ENCODE peak calls at places on chromosomes 6 and 20, in six cellular contexts. E, G, V, Q, O and F are unnamed samples.

GRCh38 chr6:100194535-100194934 is 200.5 kb upstream of the MCHR2 start:
- DNase-seq in E (no peak), G (no peak), V (no peak), Q (no peak), O (no peak), F (no peak)

GRCh38 chr6:170290306-170291128 is at the start of gene DLL1:
- DNase-seq in E (no peak), G (no peak), V (no peak), Q (peak), O (no peak), F (peak)

GRCh38 chr6:140609956-140610355 is 1235.5 kb upstream of the CITED2 start:
- DNase-seq in E (no peak), G (no peak), V (no peak), Q (no peak), O (no peak), F (no peak)

GRCh38 chr6:89894169-89894568 is at the start of gene GJA10:
- DNase-seq in E (no peak), G (no peak), V (no peak), Q (no peak), O (no peak), F (no peak)

GRCh38 chr20:32227744-32228688 is 20.3 kb downstream of the POFUT1 start:
- DNase-seq in E (no peak), G (no peak), V (peak), Q (no peak), O (no peak), F (no peak)

GRCh38 chr6:142048593-142048980 is 84.1 kb upstream of the GJE1 start:
- DNase-seq in E (no peak), G (no peak), V (no peak), Q (no peak), O (no peak), F (no peak)

GRCh38 chr6:56278186-56278585 is 30.8 kb upstream of the COL21A1 start:
- DNase-seq in E (no peak), G (no peak), V (no peak), Q (no peak), O (peak), F (no peak)

GRCh38 chr6:158285321-158285960 is 26.8 kb upstream of the TULP4 start:
- DNase-seq in E (no peak), G (no peak), V (no peak), Q (no peak), O (no peak), F (no peak)

GRCh38 chr6:120405947-120406346 is 928.3 kb downstream of the TBC1D32 start:
- DNase-seq in E (no peak), G (no peak), V (no peak), Q (no peak), O (peak), F (no peak)

GRCh38 chr6:166379800-166380199 is 2.9 kb downstream of the MPC1 start:
- DNase-seq in E (no peak), G (no peak), V (no peak), Q (no peak), O (no peak), F (no peak)

GRCh38 chr20:8581451-8582183 is 449.6 kb downstream of the PLCB1 start:
- DNase-seq in E (no peak), G (no peak), V (no peak), Q (no peak), O (no peak), F (no peak)

GRCh38 chr20:43255877-43256276 is 66.2 kb upstream of the PTPRT start:
- DNase-seq in E (no peak), G (no peak), V (no peak), Q (no peak), O (peak), F (no peak)

GRCh38 chr6:157663261-157663660 is 159.8 kb upstream of the SNX9 start:
- DNase-seq in E (no peak), G (no peak), V (no peak), Q (no peak), O (no peak), F (no peak)

GRCh38 chr20:47316776-47317126 is 39.7 kb downstream of the ZMYND8 start:
- DNase-seq in E (no peak), G (no peak), V (peak), Q (no peak), O (no peak), F (no peak)

GRCh38 chr20:24840121-24840713 is 108.9 kb upstream of the CST7 start:
- DNase-seq in E (no peak), G (no peak), V (no peak), Q (no peak), O (no peak), F (no peak)

GRCh38 chr6:118985123-118985830 is 50.3 kb upstream of the MCM9 start:
- DNase-seq in E (no peak), G (no peak), V (no peak), Q (no peak), O (no peak), F (no peak)

GRCh38 chr20:58574014-58574413 is 58.8 kb upstream of the APCDD1L start:
- DNase-seq in E (no peak), G (no peak), V (peak), Q (no peak), O (no peak), F (no peak)
- TF ChIP-seq CTCF in E (no peak), G (no peak), V (no peak), Q (no peak), O (no peak), F (no peak)

GRCh38 chr6:108175592-108176279 is 9.9 kb downstream of the NR2E1 start:
- DNase-seq in E (no peak), G (no peak), V (peak), Q (no peak), O (no peak), F (no peak)
- TF ChIP-seq CTCF in E (no peak), G (peak), V (peak), Q (peak), O (no peak), F (peak)

GRCh38 chr6:138943089-138943625 is 44.9 kb downstream of the REPS1 start:
- DNase-seq in E (no peak), G (no peak), V (no peak), Q (no peak), O (no peak), F (no peak)

GRCh38 chr6:138948780-138949179 is 39.3 kb downstream of the REPS1 start:
- DNase-seq in E (no peak), G (no peak), V (no peak), Q (no peak), O (peak), F (no peak)

GRCh38 chr6:138948028-138948427 is 40.0 kb downstream of the REPS1 start:
- DNase-seq in E (no peak), G (no peak), V (no peak), Q (no peak), O (no peak), F (no peak)

GRCh38 chr6:138944412-138944811 is 43.6 kb downstream of the REPS1 start:
- DNase-seq in E (no peak), G (no peak), V (no peak), Q (no peak), O (peak), F (peak)

GRCh38 chr6:138945354-138945753 is 42.7 kb downstream of the REPS1 start:
- DNase-seq in E (no peak), G (no peak), V (no peak), Q (no peak), O (peak), F (no peak)
- TF ChIP-seq CTCF in E (no peak), G (no peak), V (no peak), Q (peak), O (no peak), F (no peak)

DNA sequence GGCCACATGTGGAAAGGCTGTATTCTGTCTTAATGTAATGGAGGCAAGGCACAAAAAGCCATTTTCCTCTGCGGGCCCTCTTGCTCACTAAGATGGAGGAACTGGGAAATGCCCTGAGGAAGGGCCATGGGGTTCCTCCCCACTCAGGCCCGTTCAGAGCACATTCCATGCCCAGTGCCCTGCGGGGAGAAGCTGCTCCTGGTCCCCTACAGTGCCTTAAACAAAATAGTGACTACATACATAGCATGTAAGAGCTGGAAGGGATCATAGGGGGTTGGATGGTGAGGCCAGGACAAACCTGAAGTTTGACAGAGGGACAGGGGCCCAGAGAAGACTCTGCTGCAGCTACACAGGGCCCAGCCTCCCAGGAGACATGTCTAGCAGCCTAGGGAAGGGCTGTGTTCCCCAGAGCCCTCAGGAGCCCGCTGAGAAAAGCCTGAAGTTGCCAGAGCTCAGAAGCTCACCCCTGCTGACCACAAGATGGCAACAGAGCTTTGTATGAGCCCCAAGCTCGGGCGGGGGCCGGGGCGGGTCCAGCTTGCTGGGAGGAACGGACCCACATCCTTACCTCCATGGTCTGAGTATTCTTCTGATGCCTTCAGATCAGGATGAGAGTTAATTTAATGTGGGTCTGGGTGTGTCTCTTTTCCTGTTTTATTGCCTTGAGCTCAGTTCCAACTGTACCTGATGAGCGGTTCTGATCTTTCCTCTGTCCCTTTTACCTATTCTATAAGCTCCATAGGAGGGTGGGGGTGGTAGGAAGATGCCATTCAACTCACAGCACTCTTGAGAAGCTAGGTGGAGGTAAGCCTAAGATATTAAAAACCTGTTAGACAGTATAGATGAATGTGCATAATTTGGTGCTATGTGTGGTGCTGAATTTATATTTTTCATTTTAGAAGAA is 242.9 kb downstream of the CDC5L start:
- DNase-seq in E (no peak), G (no peak), V (no peak), Q (peak), O (peak), F (peak)
- TF ChIP-seq CTCF in E (no peak), G (peak), V (peak), Q (peak), O (peak), F (peak)

DNA sequence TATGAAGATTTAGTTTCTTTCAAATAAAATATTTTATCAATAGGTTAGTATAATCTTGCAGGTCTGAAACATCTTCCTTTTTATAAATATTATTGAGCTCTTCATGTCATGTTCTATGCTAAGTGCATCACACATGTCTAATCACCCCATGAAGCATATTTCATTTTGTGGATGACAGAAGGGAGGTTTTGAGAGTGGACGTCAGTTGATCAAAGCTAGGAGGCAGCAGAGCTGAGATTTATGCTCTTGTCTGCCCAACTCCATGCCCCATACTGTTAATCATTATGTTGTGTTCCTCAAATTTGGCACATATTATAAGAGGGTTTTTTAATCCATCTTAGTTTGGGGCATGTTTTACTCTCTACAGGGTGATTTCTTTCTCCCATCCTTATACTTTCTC is 22.7 kb downstream of the DSE start:
- DNase-seq in E (no peak), G (no peak), V (no peak), Q (no peak), O (peak), F (peak)
- TF ChIP-seq CTCF in E (no peak), G (no peak), V (peak), Q (no peak), O (no peak), F (no peak)

GRCh38 chr6:49548613-49549304 is 1.7 kb upstream of the C6orf141 start:
- DNase-seq in E (no peak), G (no peak), V (no peak), Q (no peak), O (no peak), F (no peak)
- TF ChIP-seq CTCF in E (no peak), G (no peak), V (no peak), Q (no peak), O (peak), F (no peak)

DNA sequence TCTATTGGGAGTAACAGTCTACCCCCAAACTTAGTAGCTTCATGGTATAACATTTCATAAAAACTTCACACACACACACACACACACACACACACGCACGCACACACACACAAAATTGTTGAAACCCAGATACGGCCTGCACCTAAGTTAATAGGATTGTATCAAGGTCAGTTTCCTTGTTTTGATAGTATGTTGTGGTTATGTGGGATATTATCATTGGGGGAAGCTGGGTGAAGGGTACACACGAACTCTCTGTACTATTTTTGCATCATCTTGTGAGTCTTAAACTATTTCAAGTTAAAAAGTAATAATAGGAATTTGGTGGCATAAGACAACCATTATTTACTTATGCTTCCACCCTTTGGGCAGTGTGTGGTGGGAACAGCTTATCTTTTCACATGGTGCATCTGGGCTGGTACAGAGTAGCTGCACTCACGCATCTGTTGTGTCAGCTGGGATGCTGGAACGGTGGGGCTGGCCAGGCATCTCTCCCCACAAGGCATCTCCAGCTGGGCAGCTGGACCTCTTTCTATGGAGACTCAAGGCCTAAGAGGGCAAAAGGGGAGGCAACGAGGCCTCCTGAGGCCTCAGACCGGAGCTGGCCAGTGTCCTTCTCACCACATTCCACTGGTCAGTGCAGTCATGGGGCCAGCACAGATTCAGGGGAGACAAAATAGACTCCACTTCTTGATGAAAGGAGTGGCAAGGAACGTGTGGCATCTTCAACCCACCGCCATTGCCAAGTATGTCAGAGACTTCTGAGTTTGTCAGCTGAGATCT is 20.4 kb upstream of the IP6K3 start:
- DNase-seq in E (no peak), G (no peak), V (no peak), Q (no peak), O (no peak), F (no peak)
- TF ChIP-seq CTCF in E (no peak), G (no peak), V (no peak), Q (no peak), O (no peak), F (no peak)